ENCODE peak calls at places on chromosomes 11 and 22, in eight cellular contexts. D is epithelial cell of esophagus, R is BJ, O is right lobe of liver, I is suprapubic skin, V is cardiac muscle cell, Z is heart left ventricle, H is esophagus muscularis mucosa. M is an unnamed sample.

GRCh38 chr11:64428685-64429084 is 69.7 kb downstream of the RPS6KA4 start:
- DNase-seq in O (no peak), H (no peak), R (no peak), I (no peak), Z (no peak), V (no peak), D (no peak), M (peak; percentile 26)

GRCh38 chr11:78941226-78941851 is 366.7 kb upstream of the NARS2 start:
- DNase-seq in O (no peak), I (no peak), D (no peak), R (no peak), Z (no peak), H (no peak), V (peak; percentile 57), M (peak; percentile 80)

GRCh38 chr11:68340784-68341556 is 28.6 kb downstream of the LRP5 start:
- DNase-seq in D (peak; percentile 51), Z (no peak), H (no peak), O (no peak), V (no peak), R (no peak), I (no peak), M (no peak)

GRCh38 chr22:32911526-32911925 is 110.0 kb downstream of the TIMP3 start:
- DNase-seq in O (no peak), R (no peak), H (no peak), D (no peak), Z (no peak), I (no peak), V (no peak), M (no peak)

GRCh38 chr11:113705871-113706654 is at the start of gene TMPRSS5:
- DNase-seq in R (no peak), V (no peak), O (no peak), I (no peak), D (no peak), Z (no peak), H (no peak), M (no peak)

GRCh38 chr11:100849009-100849913 is 162.2 kb downstream of the ARHGAP42 start:
- DNase-seq in D (no peak), O (no peak), V (no peak), H (no peak), Z (no peak), I (no peak), R (peak; percentile 96), M (no peak)

GRCh38 chr22:24506802-24507438 is 11.8 kb downstream of the UPB1 start:
- DNase-seq in D (peak; percentile 66), V (no peak), R (no peak), Z (peak; percentile 33), I (no peak), H (no peak), O (no peak), M (peak; percentile 46)

GRCh38 chr11:34855754-34856095 is 60.5 kb downstream of the APIP start:
- DNase-seq in I (no peak), D (no peak), V (no peak), R (no peak), Z (no peak), H (no peak), O (no peak), M (no peak)

GRCh38 chr11:15942936-15943335 is 413.4 kb downstream of the SOX6 start:
- DNase-seq in O (no peak), V (no peak), I (no peak), R (no peak), H (peak; percentile 64), D (no peak), Z (no peak), M (no peak)

GRCh38 chr11:15945726-15946125 is 410.6 kb downstream of the SOX6 start:
- DNase-seq in I (no peak), V (no peak), O (no peak), D (no peak), R (no peak), H (peak; percentile 64), Z (no peak), M (no peak)

GRCh38 chr11:15943418-15944197 is 412.7 kb downstream of the SOX6 start:
- DNase-seq in V (no peak), D (no peak), Z (no peak), R (no peak), I (no peak), O (no peak), H (peak; percentile 83), M (no peak)

GRCh38 chr11:15944460-15944859 is 411.9 kb downstream of the SOX6 start:
- DNase-seq in R (no peak), Z (no peak), O (no peak), V (no peak), I (no peak), H (peak; percentile 31), D (no peak), M (no peak)

DNA sequence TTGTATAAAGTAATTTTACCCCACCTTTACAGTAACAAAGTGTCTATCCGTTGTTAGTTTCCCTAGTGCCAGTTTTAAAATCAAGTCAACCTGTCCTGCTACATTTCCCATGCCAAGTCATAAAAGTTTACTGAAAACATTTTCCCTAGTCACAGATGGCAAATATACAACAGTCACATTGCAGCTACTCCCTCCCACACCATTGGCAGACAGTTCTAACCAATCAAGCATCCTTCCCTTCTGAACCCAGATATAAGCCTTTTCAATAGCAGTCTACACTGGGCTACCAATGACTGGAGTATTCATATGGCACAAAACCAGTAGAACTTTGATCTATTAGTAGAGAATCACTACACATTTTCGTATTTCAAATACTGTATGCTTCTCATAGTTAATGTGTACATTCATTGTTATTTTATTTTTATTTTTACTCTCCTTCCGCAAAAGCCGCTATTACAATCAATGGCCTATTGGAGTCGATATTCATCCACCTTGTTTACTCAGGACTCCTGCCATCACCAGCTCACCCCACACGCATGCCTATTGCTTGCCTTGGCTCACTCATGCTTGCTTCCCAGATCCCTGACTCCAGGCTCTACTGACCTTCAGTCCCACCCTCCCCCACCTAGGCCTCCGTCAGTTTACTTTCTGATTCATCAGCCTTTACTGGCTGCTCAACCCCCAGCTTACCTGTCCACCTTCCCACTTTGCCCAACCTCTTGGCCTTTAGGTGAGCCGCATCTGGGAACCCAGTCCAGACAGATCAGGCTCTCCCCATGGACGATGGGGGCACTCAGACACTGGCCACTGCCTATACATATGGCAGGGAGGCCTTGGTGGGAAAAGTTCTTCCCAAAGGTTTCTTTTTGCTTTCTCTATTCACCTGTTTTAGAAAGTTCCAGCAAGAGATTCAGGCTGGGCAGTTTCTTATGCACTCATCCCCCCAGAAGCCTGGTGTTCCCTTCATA is 408.4 kb downstream of the SOX6 start:
- DNase-seq in R (no peak), Z (no peak), H (peak; percentile 78), I (no peak), D (no peak), V (no peak), O (peak; percentile 81), M (no peak)
- TF ChIP-seq CTCF in R (no peak), Z (no peak), H (no peak), I (no peak), D (no peak), V (no peak), O (no peak), M (no peak)

DNA sequence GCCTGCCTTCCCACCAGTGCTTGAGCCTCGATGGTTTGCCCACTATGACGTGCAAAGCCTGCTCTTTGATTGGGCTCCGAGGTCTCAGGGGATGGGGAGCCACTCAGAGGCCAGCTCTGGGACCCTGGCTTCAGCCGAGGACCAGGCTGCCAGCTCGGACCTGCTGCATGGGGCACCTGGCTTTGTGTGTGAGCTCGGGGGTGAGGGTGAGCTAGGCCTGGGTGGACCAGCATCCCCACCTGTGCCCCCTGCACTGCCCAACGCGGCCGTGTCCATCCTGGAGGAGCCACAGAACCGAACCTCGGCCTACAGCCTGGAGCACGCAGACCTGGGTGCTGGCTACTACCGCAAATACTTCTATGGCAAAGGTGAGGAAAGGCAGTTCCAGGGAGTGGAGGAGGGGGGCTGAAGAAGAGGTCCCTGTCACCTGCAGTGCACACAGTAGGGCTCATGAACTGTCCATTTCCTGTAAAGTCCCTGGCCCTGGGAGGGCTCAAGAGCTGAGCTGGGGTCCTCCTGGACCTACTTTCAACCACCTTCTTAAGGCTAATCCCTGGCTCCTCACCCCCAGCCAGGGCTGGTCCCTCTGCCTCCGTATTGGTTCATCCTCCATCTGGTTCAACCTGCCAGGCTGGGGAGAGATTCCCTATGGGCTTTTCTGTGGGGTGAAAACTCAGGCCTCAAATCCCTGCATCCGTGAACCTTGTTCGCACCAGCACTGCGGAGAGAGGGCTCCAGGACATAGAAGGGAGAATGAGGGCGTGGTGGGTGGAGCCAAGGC is 3.5 kb downstream of the SIPA1 start:
- DNase-seq in H (no peak), V (no peak), I (no peak), R (no peak), D (no peak), O (no peak), Z (no peak), M (peak; percentile 77)
- H3K4me3 ChIP-seq in H (peak overlapping the region; percentile 31), V (no peak overlapping the region), I (peak overlapping the region; percentile 87), R (no peak overlapping the region), D (no peak overlapping the region), O (peak overlapping the region; percentile 37), Z (no peak overlapping the region), M (no peak overlapping the region)

GRCh38 chr22:43110444-43110926 is at the start of gene BIK:
- DNase-seq in R (no peak), D (peak; percentile 53), Z (peak; percentile 73), V (peak; percentile 75), O (peak; percentile 53), H (no peak), I (peak; percentile 70), M (peak; percentile 83)

GRCh38 chr22:43109511-43109910 is 1.0 kb upstream of the BIK start:
- DNase-seq in O (no peak), R (no peak), Z (no peak), D (no peak), V (no peak), H (no peak), I (no peak), M (no peak)

GRCh38 chr22:43109921-43110443 is 568 bp upstream of the BIK start:
- DNase-seq in R (no peak), I (no peak), D (no peak), Z (no peak), H (no peak), O (no peak), V (no peak), M (no peak)

GRCh38 chr22:43113516-43114251 is 3.1 kb downstream of the BIK start:
- DNase-seq in I (no peak), V (no peak), R (no peak), H (no peak), Z (no peak), O (no peak), D (no peak), M (no peak)

DNA sequence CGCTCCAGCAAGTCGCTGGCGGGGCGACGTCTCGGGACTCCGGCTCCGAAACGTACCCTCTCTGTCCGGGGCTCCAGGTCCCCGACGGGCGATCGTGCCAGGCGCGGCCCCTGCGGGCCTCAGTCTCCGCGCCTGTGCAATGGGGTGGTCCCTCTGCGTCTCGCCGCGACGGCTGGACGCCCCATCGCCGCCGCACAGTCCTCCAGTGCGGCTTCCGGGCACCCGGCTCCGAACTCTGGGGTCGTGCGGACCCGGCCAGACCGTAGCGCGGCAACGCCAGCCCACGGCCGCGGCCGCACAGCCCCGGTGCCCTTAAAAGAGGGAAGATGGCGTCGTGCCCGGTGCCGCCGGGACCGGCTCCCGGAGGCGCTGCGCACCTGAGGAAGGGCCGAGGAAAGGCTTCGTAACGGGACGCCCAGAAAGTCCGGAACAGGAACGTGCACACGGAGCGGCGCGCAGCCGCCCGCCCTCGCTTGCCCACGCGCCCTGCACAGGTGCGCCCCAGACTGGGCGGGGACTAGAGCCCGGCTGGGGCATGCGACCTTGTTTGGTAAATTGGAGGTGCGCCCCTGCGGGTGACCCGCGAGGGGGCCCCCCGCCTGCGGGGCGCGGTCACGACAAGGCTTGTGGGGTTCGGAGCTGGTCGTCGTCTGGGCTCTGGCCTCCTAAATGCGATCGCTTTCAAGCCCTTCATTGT is 525 bp downstream of the BIK start:
- DNase-seq in H (no peak), V (peak; percentile 34), R (no peak), Z (no peak), I (no peak), D (peak; percentile 59), O (peak; percentile 39), M (no peak)
- TF ChIP-seq CTCF in H (no peak), V (no peak), R (no peak), Z (no peak), I (no peak), D (no peak), O (no peak), M (no peak)

GRCh38 chr11:32343325-32344008 is 91.9 kb downstream of the WT1 start:
- DNase-seq in H (no peak), O (no peak), I (no peak), D (no peak), Z (no peak), R (no peak), V (no peak), M (no peak)
- H3K4me3 ChIP-seq in H (no peak overlapping the region), O (no peak overlapping the region), I (no peak overlapping the region), D (no peak overlapping the region), Z (no peak overlapping the region), R (no peak overlapping the region), V (no peak overlapping the region), M (no peak overlapping the region)